ENCODE peak calls at places on chromosome 20, in four cellular contexts. One of them, this sample, is unnamed.

GRCh38 chr20:23565503-23566056 is 2.7 kb downstream of the CST9L start:
- DNase-seq in HFFc6: no peak
- DNase-seq in heart right ventricle: no peak
- DNase-seq in cardiac muscle cell: no peak
- DNase-seq in this sample: no peak

GRCh38 chr20:57648878-57649616 is 28.8 kb upstream of the ZBP1 start:
- DNase-seq in cardiac muscle cell: no peak
- DNase-seq in heart right ventricle: no peak
- DNase-seq in HFFc6: no peak
- DNase-seq in this sample: no peak

GRCh38 chr20:1473244-1473635 is 6.6 kb upstream of the NSFL1C start:
- DNase-seq in cardiac muscle cell: no peak
- DNase-seq in heart right ventricle: no peak
- DNase-seq in HFFc6: no peak
- DNase-seq in this sample: no peak

GRCh38 chr20:38343798-38344701 is 2.2 kb upstream of the LBP start:
- DNase-seq in cardiac muscle cell: no peak
- DNase-seq in heart right ventricle: no peak
- DNase-seq in HFFc6: no peak
- DNase-seq in this sample: no peak

GRCh38 chr20:61558726-61559125 is 306.7 kb downstream of the CDH4 start:
- DNase-seq in HFFc6: peak; percentile 46
- DNase-seq in cardiac muscle cell: no peak
- DNase-seq in heart right ventricle: no peak
- DNase-seq in this sample: no peak

GRCh38 chr20:63293866-63294535 is 1.0 kb downstream of the COL20A1 start:
- DNase-seq in HFFc6: no peak
- DNase-seq in cardiac muscle cell: no peak
- DNase-seq in heart right ventricle: no peak
- DNase-seq in this sample: no peak

GRCh38 chr20:31484001-31484400 is 8.9 kb downstream of the REM1 start:
- DNase-seq in cardiac muscle cell: no peak
- DNase-seq in heart right ventricle: no peak
- DNase-seq in HFFc6: no peak
- DNase-seq in this sample: no peak

GRCh38 chr20:32792316-32792715 is 27.4 kb upstream of the MAPRE1 start:
- DNase-seq in heart right ventricle: no peak
- DNase-seq in cardiac muscle cell: peak; percentile 50
- DNase-seq in HFFc6: no peak
- DNase-seq in this sample: no peak

GRCh38 chr20:905396-905961 is 10.7 kb downstream of the ANGPT4 start:
- DNase-seq in heart right ventricle: no peak
- DNase-seq in HFFc6: no peak
- DNase-seq in cardiac muscle cell: no peak
- DNase-seq in this sample: no peak

GRCh38 chr20:33437141-33437911 is 6.2 kb downstream of the SNTA1 start:
- DNase-seq in heart right ventricle: peak; percentile 80
- DNase-seq in HFFc6: no peak
- DNase-seq in cardiac muscle cell: peak; percentile 83
- DNase-seq in this sample: no peak

GRCh38 chr20:21352703-21353102 is 44.6 kb downstream of the NKX2-4 start:
- DNase-seq in cardiac muscle cell: peak; percentile 74
- DNase-seq in HFFc6: peak; percentile 50
- DNase-seq in heart right ventricle: no peak
- DNase-seq in this sample: no peak

GRCh38 chr20:20466341-20466879 is 98.5 kb downstream of the INSM1 start:
- DNase-seq in cardiac muscle cell: peak; percentile 92
- DNase-seq in HFFc6: peak; percentile 73
- DNase-seq in heart right ventricle: no peak
- DNase-seq in this sample: no peak

GRCh38 chr20:51345601-51346101 is 196.9 kb downstream of the NFATC2 start:
- DNase-seq in cardiac muscle cell: peak; percentile 46
- DNase-seq in HFFc6: peak; percentile 67
- DNase-seq in heart right ventricle: no peak
- DNase-seq in this sample: no peak

GRCh38 chr20:4344660-4345059 is 329.3 kb upstream of the RNF24 start:
- DNase-seq in cardiac muscle cell: no peak
- DNase-seq in HFFc6: peak; percentile 24
- DNase-seq in heart right ventricle: no peak
- DNase-seq in this sample: no peak

GRCh38 chr20:53948383-53949318 is 121.7 kb downstream of the BCAS1 start:
- DNase-seq in cardiac muscle cell: no peak
- DNase-seq in heart right ventricle: no peak
- DNase-seq in HFFc6: no peak
- DNase-seq in this sample: no peak

GRCh38 chr20:63652192-63652980 is 838 bp downstream of the STMN3 start:
- DNase-seq in cardiac muscle cell: peak; percentile 56
- DNase-seq in HFFc6: no peak
- DNase-seq in heart right ventricle: no peak
- DNase-seq in this sample: no peak

GRCh38 chr20:1002682-1003561 is 811 bp upstream of the RSPO4 start:
- DNase-seq in cardiac muscle cell: no peak
- DNase-seq in heart right ventricle: no peak
- DNase-seq in HFFc6: no peak
- DNase-seq in this sample: no peak

GRCh38 chr20:49562341-49563014 is 5.5 kb downstream of the PTGIS start:
- DNase-seq in HFFc6: peak; percentile 60
- DNase-seq in cardiac muscle cell: peak; percentile 91
- DNase-seq in heart right ventricle: peak; percentile 89
- DNase-seq in this sample: peak; percentile 49

GRCh38 chr20:62970307-62971210 is 18.1 kb downstream of the SLC17A9 start:
- DNase-seq in heart right ventricle: no peak
- DNase-seq in cardiac muscle cell: no peak
- DNase-seq in HFFc6: no peak
- DNase-seq in this sample: no peak

GRCh38 chr20:14497004-14497403 is 159.6 kb upstream of the FLRT3 start:
- DNase-seq in heart right ventricle: no peak
- DNase-seq in HFFc6: no peak
- DNase-seq in cardiac muscle cell: no peak
- DNase-seq in this sample: no peak

GRCh38 chr20:23664954-23665353 is 23.9 kb downstream of the CST4 start:
- DNase-seq in heart right ventricle: no peak
- DNase-seq in cardiac muscle cell: no peak
- DNase-seq in HFFc6: no peak
- DNase-seq in this sample: no peak

GRCh38 chr20:46040902-46041535 is 12.0 kb downstream of the SLC12A5 start:
- DNase-seq in heart right ventricle: no peak
- DNase-seq in HFFc6: peak; percentile 24
- DNase-seq in cardiac muscle cell: peak; percentile 61
- DNase-seq in this sample: no peak

GRCh38 chr20:48889155-48889790 is 32.2 kb upstream of the ARFGEF2 start:
- DNase-seq in HFFc6: no peak
- DNase-seq in heart right ventricle: no peak
- DNase-seq in cardiac muscle cell: no peak
- DNase-seq in this sample: no peak

GRCh38 chr20:52783769-52784168 is 188.4 kb upstream of the TSHZ2 start:
- DNase-seq in HFFc6: no peak
- DNase-seq in cardiac muscle cell: peak; percentile 27
- DNase-seq in heart right ventricle: no peak
- DNase-seq in this sample: no peak

DNA sequence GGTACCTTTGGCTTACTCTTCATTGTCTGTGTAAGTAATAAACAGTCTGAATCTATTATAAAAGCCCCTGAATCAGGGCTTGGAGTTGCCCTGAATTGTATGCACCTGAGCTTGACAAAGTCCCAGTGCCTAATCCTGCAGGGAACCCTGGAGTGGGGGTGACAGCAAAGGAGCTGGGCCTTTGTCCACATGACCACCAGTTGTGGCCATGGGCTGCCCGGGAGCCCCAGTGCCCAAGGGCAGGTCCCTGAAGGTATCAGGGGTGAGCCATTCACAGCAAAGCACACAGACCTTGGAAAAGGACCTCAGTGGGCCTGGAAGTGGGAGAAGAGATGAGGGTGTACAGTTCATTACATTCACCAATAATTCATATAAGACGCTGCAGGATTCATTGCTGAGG is 94.2 kb downstream of the BANF2 start:
- DNase-seq in cardiac muscle cell: no peak
- DNase-seq in heart right ventricle: no peak
- DNase-seq in HFFc6: no peak
- DNase-seq in this sample: no peak
- TF ChIP-seq CTCF in cardiac muscle cell: no peak
- TF ChIP-seq CTCF in heart right ventricle: no peak
- TF ChIP-seq CTCF in HFFc6: no peak
- TF ChIP-seq CTCF in this sample: no peak

GRCh38 chr20:36504295-36504694 is 37.0 kb upstream of the MYL9 start:
- DNase-seq in heart right ventricle: no peak
- DNase-seq in HFFc6: no peak
- DNase-seq in cardiac muscle cell: no peak
- DNase-seq in this sample: no peak
- TF ChIP-seq CTCF in heart right ventricle: no peak
- TF ChIP-seq CTCF in HFFc6: peak; percentile 50
- TF ChIP-seq CTCF in cardiac muscle cell: no peak
- TF ChIP-seq CTCF in this sample: no peak

GRCh38 chr20:36493801-36494114 is 47.6 kb upstream of the MYL9 start:
- DNase-seq in HFFc6: peak; percentile 85
- DNase-seq in cardiac muscle cell: peak; percentile 76
- DNase-seq in heart right ventricle: peak; percentile 66
- DNase-seq in this sample: no peak

GRCh38 chr20:36491901-36492617 is 49.3 kb upstream of the MYL9 start:
- DNase-seq in cardiac muscle cell: peak; percentile 63
- DNase-seq in HFFc6: no peak
- DNase-seq in heart right ventricle: peak; percentile 42
- DNase-seq in this sample: no peak

GRCh38 chr20:36496707-36497669 is 44.3 kb upstream of the MYL9 start:
- DNase-seq in HFFc6: no peak
- DNase-seq in cardiac muscle cell: no peak
- DNase-seq in heart right ventricle: no peak
- DNase-seq in this sample: no peak

GRCh38 chr20:36490191-36490590 is 51.1 kb upstream of the MYL9 start:
- DNase-seq in heart right ventricle: no peak
- DNase-seq in cardiac muscle cell: peak; percentile 48
- DNase-seq in HFFc6: no peak
- DNase-seq in this sample: no peak

DNA sequence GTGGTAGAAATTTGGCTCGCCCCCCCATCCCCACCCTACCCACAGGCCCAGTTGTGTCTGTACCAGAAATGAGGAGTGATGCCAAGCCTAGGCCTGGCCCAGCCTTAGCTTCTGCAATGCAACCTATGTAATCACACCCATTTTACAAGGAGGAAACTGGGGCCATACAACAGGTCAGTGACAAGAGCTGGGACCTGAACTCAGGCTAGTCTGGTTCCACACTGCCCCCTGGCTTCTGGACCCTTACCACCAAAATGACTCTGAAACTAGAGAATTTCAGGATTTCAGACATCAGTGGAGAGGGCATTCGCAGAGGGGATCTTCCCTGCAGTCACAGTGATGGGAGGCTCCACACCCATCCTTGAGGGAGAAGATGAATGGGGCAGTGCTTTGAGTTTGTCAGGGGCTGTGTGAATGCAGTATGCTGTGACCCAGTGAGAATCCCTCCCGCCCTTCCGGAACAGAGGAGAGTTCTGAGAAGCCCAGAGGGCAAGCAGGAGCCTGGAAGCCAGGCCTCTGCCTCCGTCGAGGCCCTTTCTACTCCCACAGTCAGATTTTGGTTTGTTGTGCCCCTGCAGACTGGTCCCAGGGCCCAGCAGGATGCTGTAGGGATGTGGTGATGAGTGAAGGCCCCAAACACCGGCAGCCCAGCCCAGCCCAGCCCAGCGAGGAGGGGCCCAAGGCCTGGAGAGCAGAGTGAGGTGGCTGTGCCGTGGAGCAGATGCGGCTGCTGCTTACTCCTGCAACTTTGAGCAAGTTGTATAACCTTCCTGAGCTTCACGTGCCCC is 48.1 kb upstream of the MYL9 start:
- DNase-seq in heart right ventricle: no peak
- DNase-seq in HFFc6: no peak
- DNase-seq in cardiac muscle cell: no peak
- DNase-seq in this sample: no peak
- TF ChIP-seq CTCF in heart right ventricle: peak; percentile 42
- TF ChIP-seq CTCF in HFFc6: peak; percentile 70
- TF ChIP-seq CTCF in cardiac muscle cell: peak; percentile 20
- TF ChIP-seq CTCF in this sample: no peak

DNA sequence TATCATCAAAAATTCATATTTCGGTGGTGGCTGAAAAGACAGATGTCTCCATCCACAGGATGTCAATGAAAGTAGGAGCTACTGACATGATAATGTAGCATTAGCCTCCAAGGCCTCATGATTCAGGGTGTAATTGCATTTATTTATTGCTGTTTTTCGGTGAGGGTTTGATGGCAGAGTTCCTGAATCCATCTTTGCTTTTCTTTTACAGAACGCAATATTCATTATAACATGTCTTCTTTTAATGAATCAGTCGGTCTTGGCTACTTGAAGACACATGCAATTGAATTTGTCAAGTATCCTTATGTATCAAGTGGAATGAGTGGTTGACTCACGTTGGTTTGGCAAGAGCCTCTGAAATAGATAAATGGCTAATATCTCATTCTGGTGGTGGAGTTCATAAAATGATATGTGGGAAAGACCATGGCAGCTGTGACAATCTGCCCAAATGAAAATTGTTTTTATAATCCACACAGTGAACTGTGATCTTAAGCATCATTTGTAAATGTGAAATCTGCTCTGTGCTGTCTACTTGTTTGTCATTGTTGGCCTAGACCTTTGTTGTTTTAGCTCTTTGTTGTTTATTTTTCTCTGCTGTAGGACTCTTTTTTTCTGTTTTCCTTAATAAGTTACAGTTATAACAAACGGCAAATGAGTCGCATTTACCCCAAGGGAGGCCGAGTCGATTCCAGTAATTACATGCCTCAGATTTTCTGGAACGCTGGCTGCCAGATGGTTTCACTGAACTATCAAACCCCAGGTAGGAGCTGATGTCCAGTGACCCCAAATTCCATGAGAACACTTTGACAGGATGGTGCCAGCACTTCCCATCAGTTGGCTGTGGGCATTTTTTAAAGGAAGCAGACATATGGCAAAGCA is 105.7 kb upstream of the LAMP5 start:
- DNase-seq in heart right ventricle: no peak
- DNase-seq in cardiac muscle cell: peak; percentile 48
- DNase-seq in HFFc6: peak; percentile 55
- DNase-seq in this sample: no peak
- TF ChIP-seq CTCF in heart right ventricle: no peak
- TF ChIP-seq CTCF in cardiac muscle cell: no peak
- TF ChIP-seq CTCF in HFFc6: peak; percentile 63
- TF ChIP-seq CTCF in this sample: no peak

DNA sequence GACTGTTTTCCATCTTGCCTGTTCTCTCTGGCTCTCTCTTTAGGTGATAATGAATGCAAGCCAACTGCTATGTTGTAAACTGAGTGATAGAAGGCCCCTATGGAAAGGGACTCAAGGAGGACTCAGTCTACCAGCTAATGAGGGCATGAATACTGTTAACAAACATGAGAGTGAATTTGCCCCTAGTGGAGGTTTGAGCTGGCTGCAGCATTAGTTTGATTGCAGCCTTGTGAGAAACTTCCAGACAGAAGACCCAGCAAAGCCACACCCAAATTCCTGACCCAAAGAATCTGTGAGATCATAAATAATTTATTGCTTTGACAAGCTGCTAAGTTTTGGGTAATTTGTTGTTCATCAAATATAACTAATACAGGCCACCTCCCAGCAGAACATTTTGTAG is 50.0 kb upstream of the PLCB1 start:
- DNase-seq in cardiac muscle cell: peak; percentile 47
- DNase-seq in HFFc6: peak; percentile 5
- DNase-seq in heart right ventricle: no peak
- DNase-seq in this sample: no peak
- TF ChIP-seq CTCF in cardiac muscle cell: peak; percentile 35
- TF ChIP-seq CTCF in HFFc6: peak; percentile 72
- TF ChIP-seq CTCF in heart right ventricle: no peak
- TF ChIP-seq CTCF in this sample: no peak

GRCh38 chr20:16434087-16434664 is 139.1 kb downstream of the KIF16B start:
- DNase-seq in heart right ventricle: peak; percentile 32
- DNase-seq in cardiac muscle cell: peak; percentile 44
- DNase-seq in HFFc6: no peak
- DNase-seq in this sample: peak; percentile 30
- TF ChIP-seq CTCF in heart right ventricle: peak; percentile 75
- TF ChIP-seq CTCF in cardiac muscle cell: peak; percentile 80
- TF ChIP-seq CTCF in HFFc6: peak; percentile 71
- TF ChIP-seq CTCF in this sample: no peak